ENCODE peak calls at places on chromosomes 1 and 21, in ten cellular contexts. H is foreskin keratinocyte; E is germinal center; W is brain pericyte; X is substantia nigra; G is Panc1; J is MM.1S; M is cerebellar cortex; A is stimulated activated CD4-positive, alpha-beta T cell treated with anti-CD3 and anti-CD28 coated beads, TNF-alpha, amount 100 ng/mL, for 1 hour; U is activated T-cell treated with anti-CD3 and anti-CD28 coated beads for 1 hour. F is an unnamed sample.

GRCh38 chr21:38623552-38623951 is 125.3 kb upstream of the ERG start:
- DNase-seq in H (no peak), E (no peak), W (no peak), X (no peak), G (no peak), J (no peak), M (no peak), A (no peak), U (no peak), F (no peak)

GRCh38 chr1:79815115-79815514 is 808.6 kb upstream of the ADGRL4 start:
- DNase-seq in H (no peak), E (no peak), W (no peak), X (no peak), G (no peak), J (no peak), M (no peak), A (no peak), U (no peak), F (no peak)

GRCh38 chr1:89780721-89781120 is 40.1 kb upstream of the LRRC8D start:
- DNase-seq in H (peak), E (no peak), W (no peak), X (no peak), G (peak), J (peak), M (peak), A (no peak), U (no peak), F (peak)

GRCh38 chr1:235996048-235996785 is 68.7 kb downstream of the NID1 start:
- DNase-seq in H (no peak), E (no peak), W (no peak), X (no peak), G (no peak), J (no peak), M (no peak), A (no peak), U (no peak), F (peak)

GRCh38 chr1:95311006-95311405 is 77.0 kb downstream of the RWDD3 start:
- DNase-seq in H (no peak), E (no peak), W (no peak), X (no peak), G (no peak), J (no peak), M (no peak), A (no peak), U (no peak), F (no peak)

GRCh38 chr1:110203021-110203661 is 7.0 kb upstream of the KCNC4 start:
- DNase-seq in H (no peak), E (peak), W (no peak), X (peak), G (no peak), J (peak), M (peak), A (no peak), U (peak), F (peak)

GRCh38 chr21:17585875-17586450 is 26.7 kb downstream of the BTG3 start:
- DNase-seq in H (no peak), E (peak), W (no peak), X (no peak), G (peak), J (peak), M (peak), A (no peak), U (no peak), F (peak)

GRCh38 chr21:27061783-27062182 is 94.9 kb upstream of the ADAMTS5 start:
- DNase-seq in H (no peak), E (no peak), W (no peak), X (no peak), G (no peak), J (no peak), M (peak), A (no peak), U (no peak), F (no peak)

GRCh38 chr1:89866568-89866967 is 45.7 kb downstream of the LRRC8D start:
- DNase-seq in H (no peak), E (no peak), W (no peak), X (no peak), G (no peak), J (no peak), M (no peak), A (no peak), U (no peak), F (no peak)

GRCh38 chr1:7616076-7616833 is 154.8 kb upstream of the VAMP3 start:
- DNase-seq in H (peak), E (peak), W (no peak), X (peak), G (no peak), J (peak), M (peak), A (no peak), U (peak), F (peak)

GRCh38 chr1:172180886-172181285 is 239.6 kb upstream of the C1orf105 start:
- DNase-seq in H (no peak), E (peak), W (no peak), X (peak), G (no peak), J (peak), M (peak), A (no peak), U (peak), F (peak)

GRCh38 chr1:19179597-19180271 is 30.3 kb downstream of the UBR4 start:
- DNase-seq in H (no peak), E (no peak), W (no peak), X (no peak), G (peak), J (no peak), M (peak), A (no peak), U (no peak), F (no peak)

GRCh38 chr1:94608142-94608851 is 66.7 kb upstream of the F3 start:
- DNase-seq in H (no peak), E (no peak), W (no peak), X (no peak), G (no peak), J (no peak), M (no peak), A (no peak), U (no peak), F (no peak)